ENCODE peak calls at places on chromosomes 6 and 20, in five cellular contexts. U is fibroblast of villous mesenchyme; E is stimulated activated naive CD4-positive, alpha-beta T cell treated with Interleukin-2 at 50 U/mL for 16 hours; S is SHP77; D is T-helper 2 cell. P is an unnamed sample.

GRCh38 chr6:47188588-47189021 is 121.1 kb downstream of the TNFRSF21 start:
- DNase-seq in S (no peak), U (peak), E (no peak), D (no peak), P (no peak)

GRCh38 chr6:83592770-83593394 is 80.5 kb downstream of the PRSS35 start:
- DNase-seq in D (peak), E (no peak), S (no peak), U (peak), P (no peak)

GRCh38 chr20:36093804-36094145 is 60.8 kb upstream of the EPB41L1 start:
- DNase-seq in E (no peak), U (no peak), S (no peak), D (no peak), P (no peak)

GRCh38 chr20:2204021-2204420 is 91.8 kb upstream of the TGM3 start:
- DNase-seq in D (no peak), S (no peak), E (no peak), U (no peak), P (no peak)

GRCh38 chr20:3483309-3483708 is 12.5 kb downstream of the ATRN start:
- DNase-seq in S (no peak), E (no peak), U (no peak), D (no peak), P (no peak)

GRCh38 chr6:10411131-10411914 is 3.6 kb downstream of the TFAP2A start:
- DNase-seq in E (no peak), U (peak), S (no peak), D (no peak), P (no peak)

GRCh38 chr6:136113736-136114173 is 136.4 kb downstream of the MTFR2 start:
- DNase-seq in U (peak), D (peak), E (no peak), S (peak), P (no peak)

GRCh38 chr6:33983721-33984465 is 162.0 kb downstream of the GRM4 start:
- DNase-seq in E (no peak), D (no peak), U (no peak), S (no peak), P (no peak)

GRCh38 chr6:37643851-37644672 is 53.6 kb downstream of the MDGA1 start:
- DNase-seq in U (peak), E (no peak), S (no peak), D (peak), P (no peak)

GRCh38 chr20:53926428-53927028 is 143.9 kb downstream of the BCAS1 start:
- DNase-seq in D (peak), E (peak), U (peak), S (no peak), P (no peak)

GRCh38 chr6:7271205-7271534 is 41.8 kb downstream of the SSR1 start:
- DNase-seq in S (no peak), U (no peak), E (no peak), D (no peak), P (no peak)

GRCh38 chr6:39812853-39813533 is 20.8 kb downstream of the DAAM2 start:
- DNase-seq in U (peak), S (no peak), E (no peak), D (no peak), P (no peak)

GRCh38 chr20:22575087-22575721 is 9.2 kb downstream of the FOXA2 start:
- DNase-seq in D (no peak), E (no peak), U (no peak), S (no peak), P (no peak)

GRCh38 chr6:129105035-129105434 is 222.1 kb downstream of the LAMA2 start:
- DNase-seq in D (no peak), E (no peak), S (no peak), U (peak), P (no peak)

GRCh38 chr6:18585032-18585573 is 198.0 kb downstream of the RNF144B start:
- DNase-seq in U (peak), E (no peak), S (peak), D (no peak), P (no peak)

GRCh38 chr6:24668997-24669361 is 2.1 kb downstream of the ACOT13 start:
- DNase-seq in U (no peak), E (no peak), S (no peak), D (no peak), P (no peak)

GRCh38 chr20:22207280-22207679 is 377.1 kb downstream of the FOXA2 start:
- DNase-seq in E (no peak), D (no peak), S (no peak), U (no peak), P (no peak)

GRCh38 chr20:11132819-11133341 is 459.1 kb upstream of the JAG1 start:
- DNase-seq in E (no peak), U (no peak), D (no peak), S (no peak), P (no peak)

GRCh38 chr6:105097288-105097687 is 82.5 kb downstream of the POPDC3 start:
- DNase-seq in E (no peak), D (no peak), S (no peak), U (no peak), P (no peak)

GRCh38 chr20:24629668-24630067 is 160.2 kb downstream of the SYNDIG1 start:
- DNase-seq in D (peak), S (no peak), U (peak), E (no peak), P (no peak)

GRCh38 chr6:32945106-32945761 is 4.4 kb upstream of the HLA-DMB start:
- DNase-seq in S (no peak), E (peak), U (peak), D (peak), P (no peak)

GRCh38 chr6:25032964-25033363 is 97.2 kb upstream of the RIPOR2 start:
- DNase-seq in S (no peak), U (no peak), E (no peak), D (no peak), P (no peak)

GRCh38 chr6:27176096-27176495 is 71.4 kb upstream of the PRSS16 start:
- DNase-seq in D (peak), E (no peak), U (peak), S (no peak), P (no peak)

GRCh38 chr6:56242343-56242742 is 5.0 kb downstream of the COL21A1 start:
- DNase-seq in S (no peak), U (peak), E (no peak), D (no peak), P (no peak)

GRCh38 chr6:10048370-10049297 is 366.2 kb downstream of the TFAP2A start:
- DNase-seq in D (no peak), U (no peak), S (no peak), E (no peak), P (no peak)

GRCh38 chr6:158071121-158072082 is 89.7 kb downstream of the SYNJ2 start:
- DNase-seq in D (no peak), U (no peak), S (no peak), E (no peak), P (no peak)

GRCh38 chr6:26299286-26300042 is 65.5 kb upstream of the BTN3A2 start:
- DNase-seq in S (no peak), U (no peak), D (no peak), E (no peak), P (no peak)

GRCh38 chr6:1199981-1200637 is 111.8 kb upstream of the FOXQ1 start:
- DNase-seq in D (no peak), S (no peak), U (no peak), E (no peak), P (no peak)

GRCh38 chr20:62506087-62506486 is 30.3 kb upstream of the GATA5 start:
- DNase-seq in E (no peak), S (no peak), D (no peak), U (no peak), P (no peak)

GRCh38 chr6:161233986-161234620 is 39.8 kb downstream of the AGPAT4 start:
- DNase-seq in D (no peak), S (no peak), U (peak), E (no peak), P (no peak)

P was measured in T follicular helper cell.